ENCODE peak calls at places on chromosomes 7 and 10, in nine cellular contexts. T is foreskin melanocyte; Z is activated T-cell treated with anti-CD3 and anti-CD28 coated beads, Interleukin-2, amount 50 U/mL, for 72 hours; P is GM10248; J is ovary; F is stimulated activated CD4-positive, alpha-beta T cell treated with anti-CD3 and anti-CD28 coated beads, Interleukin-1b, Interleukin-23, amount 100 ng/mL, for 1 hour; L is stimulated activated naive CD4-positive, alpha-beta T cell; I is testis; A is HL-60. W is an unnamed sample.

GRCh38 chr7:55538538-55538937 is 33.8 kb downstream of the VOPP1 start:
- DNase-seq in T (peak), Z (no peak), P (no peak), J (no peak), F (no peak), L (no peak), I (no peak), A (no peak), W (no peak)

GRCh38 chr7:125857606-125858005 is 928.0 kb upstream of the POT1 start:
- DNase-seq in T (no peak), Z (no peak), P (no peak), J (no peak), F (no peak), L (no peak), I (no peak), A (no peak), W (no peak)

GRCh38 chr10:104308439-104308903 is 29.8 kb downstream of the ITPRIP start:
- DNase-seq in T (no peak), Z (peak), P (peak), J (no peak), F (no peak), L (peak), I (no peak), A (no peak), W (no peak)

GRCh38 chr7:1691096-1691495 is 21.0 kb downstream of the ELFN1 start:
- DNase-seq in T (no peak), Z (no peak), P (no peak), J (no peak), F (no peak), L (no peak), I (peak), A (no peak), W (peak)

GRCh38 chr7:139362302-139362701 is 2.6 kb downstream of the LUC7L2 start:
- DNase-seq in T (no peak), Z (no peak), P (no peak), J (no peak), F (no peak), L (no peak), I (no peak), A (no peak), W (no peak)

GRCh38 chr7:28615091-28615490 is 202.8 kb downstream of the CREB5 start:
- DNase-seq in T (no peak), Z (no peak), P (no peak), J (no peak), F (no peak), L (no peak), I (no peak), A (no peak), W (no peak)

GRCh38 chr10:102714621-102715455 is at the start of gene SFXN2:
- DNase-seq in T (no peak), Z (peak), P (no peak), J (no peak), F (no peak), L (no peak), I (peak), A (peak), W (peak)

GRCh38 chr7:85000973-85001372 is 185.9 kb downstream of the SEMA3D start:
- DNase-seq in T (no peak), Z (no peak), P (no peak), J (no peak), F (no peak), L (no peak), I (no peak), A (no peak), W (no peak)

GRCh38 chr7:73703985-73704639 is 15.4 kb downstream of the STX1A start:
- DNase-seq in T (no peak), Z (peak), P (peak), J (peak), F (no peak), L (peak), I (peak), A (no peak), W (no peak)

W was measured in tibial artery.